ENCODE peak calls at places on chromosome 10, in six cellular contexts. S, Y, I, P, O and F are unnamed samples.

GRCh38 chr10:7153750-7154149 is 257.1 kb downstream of the SFMBT2 start:
- DNase-seq in I (no peak), O (no peak), P (peak), S (no peak), Y (no peak), F (no peak)

GRCh38 chr10:47288236-47288635 is 11.8 kb upstream of the GDF10 start:
- DNase-seq in P (no peak), O (no peak), I (no peak), S (no peak), Y (no peak), F (no peak)

GRCh38 chr10:51314079-51314835 is 240.0 kb downstream of the PRKG1 start:
- DNase-seq in I (no peak), P (no peak), S (no peak), O (no peak), Y (no peak), F (no peak)

GRCh38 chr10:58651040-58651439 is 138.4 kb downstream of the BICC1 start:
- DNase-seq in S (no peak), Y (no peak), O (no peak), P (no peak), I (peak), F (no peak)

GRCh38 chr10:15705298-15705697 is 14.4 kb downstream of the ITGA8 start:
- DNase-seq in I (no peak), O (no peak), P (no peak), Y (no peak), S (no peak), F (no peak)

GRCh38 chr10:43202657-43203490 is 64.0 kb downstream of the RASGEF1A start:
- DNase-seq in I (no peak), S (peak), P (peak), O (peak), Y (peak), F (no peak)

GRCh38 chr10:12668634-12669033 is 319.3 kb downstream of the CAMK1D start:
- DNase-seq in O (no peak), Y (no peak), I (no peak), P (no peak), S (no peak), F (no peak)

GRCh38 chr10:62437696-62438095 is 63.5 kb downstream of the ZNF365 start:
- DNase-seq in Y (no peak), I (peak), S (no peak), P (peak), O (no peak), F (peak)

DNA sequence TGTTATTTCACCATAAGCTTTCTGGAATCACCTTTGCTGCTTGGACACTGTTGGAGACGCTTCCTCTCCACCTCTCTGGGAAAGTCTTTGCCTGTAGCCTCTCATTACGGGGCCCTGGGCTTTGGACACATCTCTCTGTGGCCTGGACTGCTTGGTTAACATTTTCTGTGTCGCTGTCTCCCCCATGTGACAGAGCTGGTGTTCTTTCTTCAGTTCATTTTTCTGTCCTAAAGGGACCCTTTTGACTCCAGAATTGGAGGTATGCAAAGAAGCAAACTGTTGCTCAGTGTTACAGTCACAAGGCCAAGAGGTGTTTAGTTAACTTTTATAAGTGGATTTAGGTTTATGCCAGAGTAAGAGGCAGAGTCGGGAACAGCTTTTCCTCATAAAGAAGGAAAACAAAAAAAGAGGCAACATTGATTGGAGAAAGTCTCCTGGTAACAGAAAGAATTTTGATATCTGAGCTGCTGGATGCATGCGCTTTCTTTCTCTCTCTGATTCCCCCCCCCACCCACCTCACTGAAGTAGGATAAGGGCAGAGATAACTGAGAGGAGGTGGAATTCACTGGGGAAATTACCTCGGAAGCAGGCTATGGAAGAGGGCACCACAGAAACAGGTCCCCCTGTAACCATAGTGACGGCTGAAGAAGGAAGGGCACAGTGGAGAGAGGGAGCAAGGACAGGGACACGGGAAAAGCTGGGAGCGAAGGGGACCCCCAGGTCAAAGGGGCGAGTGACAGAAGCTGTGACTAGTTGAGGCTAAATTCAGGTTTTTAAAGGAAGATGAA is 57.8 kb downstream of the LGI1 start:
- DNase-seq in Y (no peak), P (no peak), S (no peak), O (no peak), I (no peak), F (peak)
- TF ChIP-seq CTCF in Y (peak), P (no peak), S (no peak), O (no peak), I (no peak), F (no peak)

DNA sequence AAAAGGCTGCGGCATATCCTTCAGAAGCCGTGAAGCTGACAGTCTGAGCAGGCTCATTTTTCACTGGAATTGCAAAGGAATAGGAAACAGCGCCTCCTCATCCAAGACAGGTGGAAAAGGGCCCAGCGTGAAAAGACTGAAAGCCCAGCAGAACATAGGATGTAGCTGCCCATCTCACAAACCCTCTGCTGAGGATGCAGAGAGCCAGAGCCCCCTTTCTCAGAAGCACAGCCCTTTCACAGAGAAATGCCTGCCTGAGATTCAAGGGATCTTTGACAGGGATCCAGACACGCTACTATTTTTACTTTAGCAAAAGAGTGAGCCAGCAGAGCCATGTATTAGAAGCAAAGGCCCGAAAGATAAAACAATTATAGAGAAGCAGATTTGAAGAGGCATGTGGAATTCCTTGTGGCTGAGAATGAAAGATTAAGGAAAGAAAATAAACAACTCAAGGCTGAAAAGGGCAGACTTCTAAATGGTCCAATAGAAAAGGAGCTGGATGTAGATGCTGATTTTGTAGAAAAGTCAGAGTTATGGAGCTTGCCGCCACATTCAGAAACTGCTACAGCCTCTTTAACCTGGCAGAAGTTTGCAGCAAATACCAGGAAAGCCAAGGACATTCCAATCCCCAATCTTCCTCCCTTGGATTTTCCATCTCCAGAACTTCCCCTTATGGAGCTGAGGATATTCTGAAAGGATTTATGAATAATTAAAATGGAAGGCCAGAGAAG is 36.9 kb downstream of the GDI2 start:
- DNase-seq in O (no peak), P (no peak), Y (no peak), S (no peak), I (no peak), F (no peak)
- TF ChIP-seq CTCF in O (no peak), P (no peak), Y (peak), S (no peak), I (no peak), F (no peak)

GRCh38 chr10:101493249-101493648 is 94.8 kb downstream of the POLL start:
- DNase-seq in I (no peak), Y (no peak), P (no peak), S (no peak), O (no peak), F (no peak)

GRCh38 chr10:101492814-101493213 is 95.2 kb downstream of the POLL start:
- DNase-seq in S (no peak), I (no peak), P (no peak), Y (no peak), O (no peak), F (no peak)

GRCh38 chr10:101494650-101495049 is 93.4 kb downstream of the POLL start:
- DNase-seq in P (no peak), I (no peak), S (no peak), O (no peak), Y (no peak), F (no peak)

GRCh38 chr10:101493782-101494281 is 94.2 kb downstream of the POLL start:
- DNase-seq in O (no peak), S (no peak), P (no peak), I (no peak), Y (no peak), F (no peak)

DNA sequence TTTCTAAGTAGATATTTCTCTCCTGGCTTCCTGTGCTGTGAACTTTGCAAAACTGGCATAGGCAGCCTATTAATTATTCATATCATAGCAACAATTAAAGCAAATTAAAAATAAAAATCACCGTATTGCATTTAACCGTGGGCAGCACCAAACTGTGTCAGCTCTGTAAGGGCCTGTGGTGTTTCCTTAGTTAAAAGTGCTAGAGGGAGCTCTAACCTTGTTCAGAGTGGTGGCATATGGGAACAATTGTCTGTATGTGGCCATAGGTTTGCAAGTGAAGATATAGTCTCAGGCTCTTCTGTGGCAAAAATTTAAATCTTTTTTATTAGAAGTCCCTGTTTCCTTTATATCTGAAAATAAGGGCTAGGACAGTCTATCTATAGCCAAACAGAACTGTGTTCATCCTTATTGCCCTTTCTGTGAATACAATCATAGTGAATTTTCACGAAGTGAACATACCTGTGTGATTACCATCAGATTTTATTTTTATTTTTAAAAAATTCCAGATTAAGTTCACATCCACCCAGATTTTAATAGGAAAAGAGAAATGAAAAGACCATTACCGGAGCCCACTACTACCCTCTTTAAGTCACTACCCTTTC is 92.6 kb downstream of the POLL start:
- DNase-seq in S (no peak), O (no peak), P (peak), Y (no peak), I (peak), F (no peak)
- TF ChIP-seq CTCF in S (peak), O (no peak), P (peak), Y (peak), I (peak), F (peak)

DNA sequence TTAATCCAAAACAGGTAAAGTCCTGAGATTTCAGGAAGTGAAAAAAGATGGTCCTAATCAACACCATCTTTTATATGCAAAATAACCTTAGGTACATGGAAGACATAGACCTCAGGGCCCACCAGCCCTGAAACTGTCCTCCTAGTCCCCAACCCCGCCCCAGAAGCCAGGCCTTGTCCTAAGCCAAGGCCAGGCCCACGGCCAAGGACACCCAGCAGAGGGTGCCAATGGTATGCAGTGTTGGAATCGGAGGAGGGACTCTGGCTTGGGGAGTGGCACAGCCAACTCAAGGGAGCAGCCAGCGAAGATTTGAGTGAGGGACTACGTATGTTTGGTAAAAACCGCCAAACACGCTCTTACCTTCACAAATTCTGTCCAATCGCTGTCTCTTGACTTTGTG is 96.7 kb downstream of the ZRANB1 start:
- DNase-seq in Y (peak), P (peak), I (peak), O (no peak), S (no peak), F (no peak)
- TF ChIP-seq CTCF in Y (peak), P (peak), I (peak), O (no peak), S (no peak), F (no peak)

DNA sequence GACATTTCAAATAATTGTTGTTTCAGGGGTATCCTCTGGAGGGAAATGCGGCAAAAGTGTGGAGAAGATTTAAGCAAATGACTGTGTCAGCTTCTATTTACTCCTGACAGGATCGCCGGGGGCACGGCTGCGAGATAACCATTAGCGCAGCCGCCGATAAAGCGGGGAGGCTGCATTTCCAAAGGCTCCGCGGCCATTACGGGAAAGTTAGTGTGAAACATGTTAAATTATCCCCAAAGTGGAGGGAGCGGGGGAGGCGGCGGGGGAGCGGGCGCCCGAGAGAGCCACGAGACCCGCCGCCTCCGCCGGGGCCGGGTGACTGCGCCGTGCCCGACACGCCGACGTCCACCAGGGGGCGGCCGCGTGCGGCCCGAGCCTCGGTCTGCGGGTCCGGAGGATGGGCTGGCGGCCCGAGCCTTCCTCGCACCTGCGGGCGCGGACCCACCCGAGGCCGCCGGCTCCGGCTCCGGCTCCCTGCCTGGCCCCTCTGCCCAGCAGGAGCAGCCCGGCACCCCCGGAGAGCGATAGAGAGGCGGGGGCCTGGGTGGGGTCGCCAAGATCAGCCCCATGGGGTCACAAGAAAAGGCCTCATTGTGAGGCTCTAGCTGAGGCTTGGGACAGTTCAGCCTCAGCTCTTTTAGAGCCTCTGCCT is 74.4 kb upstream of the PAX2 start:
- DNase-seq in P (no peak), O (peak), I (no peak), S (peak), Y (no peak), F (peak)
- TF ChIP-seq CTCF in P (peak), O (peak), I (peak), S (peak), Y (peak), F (peak)

GRCh38 chr10:74213571-74214162 is 62.6 kb downstream of the ADK start:
- DNase-seq in P (peak), S (no peak), Y (no peak), I (peak), O (peak), F (no peak)
- TF ChIP-seq CTCF in P (peak), S (peak), Y (peak), I (peak), O (no peak), F (peak)

GRCh38 chr10:18583575-18584270 is 67.7 kb downstream of the NSUN6 start:
- DNase-seq in I (no peak), S (no peak), Y (no peak), O (no peak), P (peak), F (no peak)
- TF ChIP-seq CTCF in I (peak), S (peak), Y (peak), O (peak), P (no peak), F (peak)

DNA sequence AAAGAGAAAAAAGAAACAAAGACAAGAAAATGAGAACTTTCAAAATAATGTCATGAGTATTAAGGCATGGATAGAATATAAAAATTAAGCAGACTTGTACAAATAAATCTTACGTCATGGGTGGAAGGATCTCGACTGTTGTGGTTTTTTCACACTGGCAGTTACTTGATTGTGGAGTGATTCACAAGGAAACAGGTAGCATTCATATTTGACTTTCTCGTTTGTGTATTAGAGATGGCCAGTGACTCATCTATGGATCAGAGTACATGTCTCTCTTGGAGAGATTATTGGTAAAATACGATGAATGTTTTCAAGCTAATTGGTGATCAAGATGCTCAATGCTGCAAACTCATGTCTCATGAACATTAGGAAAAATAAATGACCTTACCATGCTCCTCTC is 564.3 kb downstream of the GATA3 start:
- DNase-seq in O (no peak), S (no peak), I (no peak), P (peak), Y (no peak), F (no peak)
- TF ChIP-seq CTCF in O (no peak), S (no peak), I (no peak), P (no peak), Y (no peak), F (no peak)